ENCODE peak calls at places on chromosomes 7 and 10, in nine cellular contexts. C is sigmoid colon; H is CD8-positive, alpha-beta T cell; L is left ventricle myocardium inferior; R is kidney epithelial cell; B is WERI-Rb-1; E is activated B cell treated with CpG ODN at 0.5 μM for 24 hours; Q is A549; Y is vagina. Z is an unnamed sample.
A peak's percentile ranks its signal among the peaks of the same experiment; 100 is the strongest.

GRCh38 chr10:87705339-87705738 is 45.7 kb downstream of the PAPSS2 start:
- DNase-seq in R (peak; percentile 7), B (no peak), L (no peak), Q (no peak), Y (no peak), H (no peak), E (no peak), C (no peak), Z (no peak)

GRCh38 chr7:41489885-41490284 is 213.0 kb downstream of the INHBA start:
- DNase-seq in B (no peak), H (no peak), Y (peak; percentile 52), R (no peak), E (no peak), C (no peak), Q (no peak), L (no peak), Z (no peak)

GRCh38 chr10:110923856-110924493 is 4.6 kb downstream of the SHOC2 start:
- DNase-seq in B (no peak), Q (no peak), C (no peak), E (no peak), R (peak; percentile 48), H (no peak), L (no peak), Y (no peak), Z (no peak)

GRCh38 chr7:28125381-28126046 is 55.1 kb downstream of the JAZF1 start:
- DNase-seq in Y (no peak), Q (no peak), C (no peak), L (no peak), E (no peak), B (no peak), R (no peak), H (no peak), Z (no peak)

GRCh38 chr7:27095050-27095896 is 527 bp downstream of the HOXA1 start:
- DNase-seq in Q (no peak), H (no peak), C (peak; percentile 70), L (no peak), E (no peak), B (no peak), Y (no peak), R (no peak), Z (peak; percentile 46)

GRCh38 chr10:4663162-4663992 is 162.6 kb upstream of the AKR1E2 start:
- DNase-seq in H (no peak), R (peak; percentile 100), L (peak; percentile 29), C (peak; percentile 92), Q (peak; percentile 85), B (peak; percentile 66), Y (peak; percentile 98), E (peak; percentile 27), Z (peak; percentile 51)

GRCh38 chr10:16612148-16612742 is 90.6 kb upstream of the C1QL3 start:
- DNase-seq in B (no peak), L (no peak), C (no peak), E (no peak), R (peak; percentile 14), Q (no peak), H (no peak), Y (no peak), Z (peak; percentile 64)

GRCh38 chr7:70361821-70362220 is 763.5 kb downstream of the AUTS2 start:
- DNase-seq in H (no peak), C (no peak), E (no peak), B (no peak), L (no peak), Q (no peak), R (no peak), Y (no peak), Z (no peak)

GRCh38 chr10:97574374-97575100 is 2.0 kb downstream of the ANKRD2 start:
- DNase-seq in R (peak; percentile 94), Y (no peak), H (no peak), Q (peak; percentile 100), L (peak; percentile 60), C (no peak), E (no peak), B (no peak), Z (no peak)

GRCh38 chr10:79135790-79136189 is 67.0 kb downstream of the ZMIZ1 start:
- DNase-seq in C (no peak), Q (no peak), R (no peak), Y (no peak), H (no peak), E (no peak), L (no peak), B (no peak), Z (no peak)

GRCh38 chr7:18276380-18276779 is 219.2 kb upstream of the HDAC9 start:
- DNase-seq in C (no peak), Y (no peak), R (no peak), E (no peak), B (no peak), L (no peak), H (no peak), Q (no peak), Z (no peak)
- TF ChIP-seq CTCF in C (no peak), Y (no peak), R (no peak), E (no peak), B (no peak), L (no peak), H (no peak), Q (no peak), Z (no peak)

DNA sequence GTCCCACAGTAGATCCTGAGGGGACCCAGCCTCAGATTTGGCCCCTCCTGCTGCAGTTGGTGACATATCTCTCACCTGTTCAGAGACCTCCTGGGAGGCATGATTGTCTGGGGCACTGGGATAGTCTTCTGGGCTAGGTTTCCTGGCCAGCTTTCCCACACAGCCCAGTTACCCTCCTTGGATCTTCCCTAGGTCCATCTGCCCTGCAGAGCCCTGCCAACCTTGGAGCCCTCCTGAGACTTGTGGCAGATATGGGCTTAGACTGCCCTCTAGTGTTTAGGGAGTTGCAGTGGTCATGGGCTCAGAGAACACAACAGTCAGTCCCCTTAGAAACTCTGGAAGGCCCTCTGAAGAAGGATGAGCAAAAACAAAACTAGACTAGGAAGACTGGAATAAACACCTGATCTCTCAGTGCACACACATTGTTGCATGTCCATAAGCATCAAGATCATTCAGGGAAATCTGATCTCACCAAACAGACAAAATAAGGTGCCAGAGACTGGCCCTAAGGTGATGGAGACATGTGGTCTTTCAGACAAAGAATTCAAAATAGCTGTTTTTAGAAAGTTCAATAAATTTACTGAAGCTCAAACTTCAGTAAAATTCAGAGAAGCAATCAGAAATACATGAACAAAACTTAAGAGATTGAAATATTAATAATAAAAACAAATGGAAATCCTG is 324.6 kb downstream of the ATRNL1 start:
- DNase-seq in R (peak; percentile 9), Q (peak; percentile 10), H (no peak), Y (no peak), L (no peak), E (no peak), B (peak; percentile 64), C (peak; percentile 44), Z (peak; percentile 21)
- TF ChIP-seq CTCF in R (peak; percentile 65), Q (peak; percentile 47), H (no peak), Y (no peak), L (no peak), E (no peak), B (peak; percentile 88), C (no peak), Z (peak; percentile 51)

DNA sequence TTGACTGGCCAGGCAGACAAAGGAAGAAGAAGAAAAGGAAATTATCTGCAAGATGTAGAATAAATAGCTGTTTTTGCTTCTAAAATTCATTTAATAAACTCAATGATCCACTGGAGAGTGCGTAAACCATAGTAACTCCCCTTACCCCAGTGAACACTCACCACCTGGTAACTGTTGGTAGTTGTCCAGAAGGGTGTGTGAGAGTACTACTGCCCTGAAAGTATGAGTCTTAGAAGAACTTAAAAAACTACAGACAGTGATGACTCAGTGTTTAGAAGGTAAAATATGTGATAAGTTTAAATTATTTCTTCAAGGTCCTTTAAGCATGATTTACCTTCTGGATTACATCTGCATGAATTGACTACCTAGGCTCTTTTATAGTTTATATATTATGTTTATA is 53.0 kb upstream of the SEMA3A start:
- DNase-seq in L (no peak), R (no peak), B (no peak), Q (no peak), E (no peak), H (no peak), C (no peak), Y (no peak), Z (no peak)
- TF ChIP-seq CTCF in L (no peak), R (peak; percentile 6), B (no peak), Q (no peak), E (no peak), H (no peak), C (no peak), Y (no peak), Z (no peak)

GRCh38 chr10:128150045-128150493 is 23.8 kb upstream of the MKI67 start:
- DNase-seq in Y (peak; percentile 69), L (peak; percentile 38), Q (peak; percentile 81), E (peak; percentile 72), R (no peak), C (peak; percentile 68), H (peak; percentile 64), B (peak; percentile 87), Z (peak; percentile 91)
- TF ChIP-seq CTCF in Y (peak; percentile 62), L (peak; percentile 78), Q (peak; percentile 96), E (no peak), R (peak; percentile 70), C (peak; percentile 74), H (peak; percentile 91), B (peak; percentile 96), Z (peak; percentile 71)

DNA sequence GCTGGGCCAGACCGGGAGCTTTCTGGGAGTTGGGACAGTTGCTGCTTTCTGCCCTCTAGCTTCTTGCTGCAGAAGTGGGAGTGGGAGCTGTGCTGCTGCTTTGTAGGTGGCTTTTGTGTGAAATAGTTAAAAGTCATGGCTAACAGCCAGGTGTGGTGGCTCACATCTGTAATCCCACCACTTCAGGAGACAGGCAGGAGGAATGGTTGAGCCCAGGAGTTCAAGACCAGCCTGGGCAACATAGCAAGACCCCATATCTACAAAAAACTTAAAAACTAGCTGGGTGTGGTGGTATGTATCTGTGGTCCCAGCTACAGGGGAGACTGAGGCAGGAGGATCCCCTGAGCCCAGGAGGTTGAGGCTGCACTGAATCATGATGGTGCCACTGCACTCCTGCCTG is 13.7 kb downstream of the TACR2 start:
- DNase-seq in L (no peak), H (no peak), E (no peak), Q (no peak), C (no peak), Y (no peak), B (no peak), R (no peak), Z (no peak)
- TF ChIP-seq CTCF in L (no peak), H (no peak), E (no peak), Q (no peak), C (no peak), Y (no peak), B (no peak), R (no peak), Z (no peak)

DNA sequence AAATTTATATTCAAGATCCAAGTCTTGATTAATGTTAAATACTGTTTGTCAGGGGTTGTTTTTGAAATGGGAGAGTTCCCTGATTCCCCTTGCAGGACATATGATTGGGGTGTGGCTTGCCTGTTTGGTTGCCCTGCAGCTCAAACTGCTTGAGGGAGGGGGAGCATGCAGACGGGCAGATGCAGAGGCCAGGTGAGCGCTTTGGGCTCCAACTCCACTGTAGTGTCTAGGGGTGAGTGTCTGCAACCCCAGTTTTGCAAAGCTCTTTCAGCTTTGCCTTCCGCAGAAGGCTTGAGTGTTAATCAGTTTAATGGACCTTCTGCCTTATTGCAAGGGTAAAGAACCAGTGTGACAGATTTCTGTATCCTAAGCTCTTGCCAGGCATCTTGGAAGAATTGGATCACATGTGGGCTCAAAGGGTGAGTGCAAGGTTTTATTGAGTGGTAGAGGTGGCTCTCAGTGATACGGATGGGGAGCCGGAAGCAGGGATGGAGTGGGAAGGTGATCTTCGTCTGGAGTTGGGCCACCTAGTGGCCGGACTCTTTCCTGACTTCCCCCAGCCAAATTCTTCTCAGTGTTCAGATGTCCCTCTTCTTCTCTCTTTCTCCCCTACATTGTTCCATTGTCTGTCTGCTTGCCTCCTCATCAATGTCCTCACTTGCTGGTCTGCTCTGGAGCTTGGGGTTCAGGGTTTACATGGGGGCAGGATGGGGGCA is 479.7 kb downstream of the ATRNL1 start:
- DNase-seq in E (no peak), R (no peak), L (no peak), H (no peak), C (no peak), B (peak; percentile 45), Y (no peak), Q (peak; percentile 2), Z (peak; percentile 17)
- TF ChIP-seq CTCF in E (no peak), R (peak; percentile 38), L (no peak), H (no peak), C (no peak), B (peak; percentile 82), Y (no peak), Q (peak; percentile 27), Z (peak; percentile 33)

Z was measured in nephron progenitor cell.